ENCODE peak calls at places on chromosomes 13 and 19, in five cellular contexts. Q is astrocyte of the spinal cord, E is RWPE1, H is B cell, K is DMS153. L is an unnamed sample.

GRCh38 chr19:2246014-2246620 is 3.0 kb upstream of the AMH start:
- DNase-seq in E (no peak), K (no peak), H (no peak), Q (no peak), L (no peak)

GRCh38 chr13:76622336-76623045 is 263.7 kb downstream of the KCTD12 start:
- DNase-seq in E (no peak), Q (no peak), H (no peak), K (no peak), L (no peak)

GRCh38 chr13:110361365-110361911 is 54.4 kb downstream of the COL4A2 start:
- DNase-seq in H (no peak), E (no peak), K (no peak), Q (peak; percentile 96), L (no peak)

GRCh38 chr19:8468124-8468523 is 23.3 kb downstream of the HNRNPM start:
- DNase-seq in E (no peak), H (no peak), Q (no peak), K (no peak), L (peak; percentile 62)

GRCh38 chr13:94656766-94657165 is 55.1 kb downstream of the GPR180 start:
- DNase-seq in E (peak; percentile 47), H (no peak), K (no peak), Q (peak; percentile 94), L (no peak)

GRCh38 chr19:50721441-50722137 is 1.6 kb upstream of the CLEC11A start:
- DNase-seq in Q (no peak), K (no peak), H (peak; percentile 16), E (no peak), L (no peak)

GRCh38 chr13:99034333-99035085 is 56.6 kb upstream of the DOCK9 start:
- DNase-seq in Q (no peak), H (no peak), K (no peak), E (no peak), L (no peak)

GRCh38 chr19:50258918-50259372 is 55.5 kb downstream of the MYH14 start:
- DNase-seq in K (no peak), E (no peak), H (no peak), Q (no peak), L (no peak)

GRCh38 chr19:21221653-21222052 is 79.8 kb downstream of the ZNF431 start:
- DNase-seq in K (no peak), Q (no peak), E (no peak), H (no peak), L (no peak)

GRCh38 chr13:27425151-27425917 is 915 bp downstream of the GTF3A start:
- DNase-seq in H (peak; percentile 22), K (no peak), Q (no peak), E (no peak), L (no peak)

GRCh38 chr19:10784257-10784656 is 51.8 kb downstream of the TMED1 start:
- DNase-seq in H (no peak), E (no peak), K (no peak), Q (no peak), L (no peak)

GRCh38 chr19:13665125-13665903 is 99.0 kb upstream of the MRI1 start:
- DNase-seq in E (no peak), H (peak; percentile 42), Q (no peak), K (no peak), L (no peak)

GRCh38 chr19:19554074-19555023 is 16.3 kb downstream of the CILP2 start:
- DNase-seq in H (peak; percentile 77), E (no peak), K (no peak), Q (no peak), L (no peak)

GRCh38 chr19:46944918-46945628 is 74.6 kb upstream of the NPAS1 start:
- DNase-seq in E (no peak), K (no peak), H (no peak), Q (peak; percentile 79), L (no peak)

GRCh38 chr13:28529836-28530235 is 34.9 kb upstream of the FLT1 start:
- DNase-seq in K (no peak), Q (no peak), H (no peak), E (no peak), L (no peak)

GRCh38 chr13:26941345-26942174 is 181.0 kb upstream of the GPR12 start:
- DNase-seq in Q (peak; percentile 36), E (peak; percentile 8), K (no peak), H (no peak), L (no peak)

GRCh38 chr19:3580156-3580955 is 4.9 kb upstream of the GIPC3 start:
- DNase-seq in H (no peak), K (no peak), Q (peak; percentile 93), E (no peak), L (no peak)

GRCh38 chr13:27053902-27054595 is 117.6 kb downstream of the USP12 start:
- DNase-seq in K (no peak), Q (peak; percentile 77), H (no peak), E (peak; percentile 87), L (no peak)

GRCh38 chr19:50922316-50922853 is 11.2 kb upstream of the KLK4 start:
- DNase-seq in E (peak; percentile 84), Q (peak; percentile 56), H (peak; percentile 81), K (peak; percentile 70), L (peak; percentile 86)

GRCh38 chr19:18999016-18999758 is 34.1 kb downstream of the SUGP2 start:
- DNase-seq in K (no peak), H (no peak), E (no peak), Q (peak; percentile 32), L (no peak)

GRCh38 chr13:82758056-82758455 is 1124.2 kb downstream of the SLITRK1 start:
- DNase-seq in E (peak; percentile 9), Q (no peak), H (no peak), K (no peak), L (no peak)

GRCh38 chr19:33040994-33041827 is 23.5 kb downstream of the RHPN2 start:
- DNase-seq in E (peak; percentile 70), K (peak; percentile 67), H (no peak), Q (peak; percentile 57), L (no peak)

GRCh38 chr13:43804461-43805070 is 17.8 kb upstream of the ENOX1 start:
- DNase-seq in E (peak; percentile 46), K (peak; percentile 41), Q (peak; percentile 88), H (peak; percentile 45), L (peak; percentile 63)

GRCh38 chr13:76830805-76831204 is 55.4 kb downstream of the KCTD12 start:
- DNase-seq in E (no peak), H (no peak), Q (no peak), K (peak; percentile 47), L (no peak)

GRCh38 chr13:110872768-110873638 is 41.9 kb downstream of the ANKRD10 start:
- DNase-seq in E (no peak), Q (no peak), H (no peak), K (no peak), L (no peak)

GRCh38 chr19:42426643-42427042 is 545 bp downstream of the LIPE start:
- DNase-seq in K (peak; percentile 67), H (no peak), E (no peak), Q (no peak), L (no peak)

GRCh38 chr19:3586707-3587346 is 1.5 kb downstream of the GIPC3 start:
- DNase-seq in H (peak; percentile 24), Q (no peak), E (no peak), K (no peak), L (no peak)

GRCh38 chr19:56831279-56831678 is 9.2 kb downstream of the PEG3 start:
- DNase-seq in E (no peak), Q (no peak), K (no peak), H (no peak), L (no peak)

GRCh38 chr19:12666305-12667048 is at the start of the genes MAN2B1 and WDR83:
- DNase-seq in E (peak; percentile 90), K (no peak), Q (peak; percentile 72), H (peak; percentile 97), L (no peak)

GRCh38 chr13:32902898-32903297 is 113.3 kb upstream of the KL start:
- DNase-seq in E (no peak), K (no peak), H (no peak), Q (peak; percentile 49), L (no peak)

GRCh38 chr19:38304866-38305429 is 897 bp downstream of the C19orf33 start:
- DNase-seq in E (peak; percentile 93), K (peak; percentile 44), Q (peak; percentile 61), H (no peak), L (peak; percentile 81)

GRCh38 chr13:31199527-31199848 is 287 bp upstream of the B3GLCT start:
- DNase-seq in K (no peak), Q (no peak), E (no peak), H (no peak), L (no peak)